ENCODE peak calls at places on chromosomes 1 and 21, in seven cellular contexts. I is T-cell; Z is ACHN; A is stimulated activated CD8-positive, alpha-beta memory T cell treated with anti-CD3 and anti-CD28 coated beads, Interleukin-2, amount 100 ng/mL, for 48 hours; E is amygdala; S is upper lobe of right lung; D is effector CD4-positive, alpha-beta T cell. Q is an unnamed sample.
A peak's percentile ranks its signal among the peaks of the same experiment; 100 is the strongest.

GRCh38 chr21:43758132-43758619 is 17.9 kb downstream of the CSTB start:
- DNase-seq in I (no peak), Z (no peak), A (no peak), E (no peak), S (no peak), D (no peak), Q (no peak)

GRCh38 chr1:15835205-15835740 is 12.2 kb upstream of the SPEN start:
- DNase-seq in I (no peak), Z (peak; percentile 45), A (no peak), E (no peak), S (peak; percentile 78), D (peak; percentile 24), Q (no peak)

GRCh38 chr1:167126317-167126716 is 32.4 kb downstream of the STYXL2 start:
- DNase-seq in I (no peak), Z (no peak), A (no peak), E (no peak), S (no peak), D (no peak), Q (no peak)

GRCh38 chr1:36572142-36572715 is 89.5 kb upstream of the CSF3R start:
- DNase-seq in I (no peak), Z (no peak), A (no peak), E (no peak), S (peak; percentile 41), D (no peak), Q (no peak)

GRCh38 chr21:21003701-21004100 is 5.5 kb downstream of the NCAM2 start:
- DNase-seq in I (no peak), Z (peak; percentile 71), A (no peak), E (no peak), S (no peak), D (no peak), Q (no peak)

GRCh38 chr1:203039609-203040517 is 13.6 kb downstream of the PPFIA4 start:
- DNase-seq in I (no peak), Z (peak; percentile 47), A (no peak), E (no peak), S (no peak), D (no peak), Q (no peak)

GRCh38 chr1:62800825-62801306 is 16.9 kb downstream of the ATG4C start:
- DNase-seq in I (no peak), Z (no peak), A (no peak), E (no peak), S (no peak), D (no peak), Q (no peak)

GRCh38 chr1:962381-963350 is 2.3 kb downstream of the KLHL17 start:
- DNase-seq in I (no peak), Z (no peak), A (no peak), E (no peak), S (no peak), D (no peak), Q (no peak)

GRCh38 chr1:1335792-1336248 is 4.7 kb downstream of the TAS1R3 start:
- DNase-seq in I (no peak), Z (no peak), A (no peak), E (no peak), S (no peak), D (no peak), Q (no peak)

GRCh38 chr1:159917533-159917932 is 7.8 kb downstream of the TAGLN2 start:
- DNase-seq in I (no peak), Z (no peak), A (no peak), E (no peak), S (peak; percentile 50), D (no peak), Q (no peak)

GRCh38 chr1:204108312-204109141 is 35.6 kb downstream of the SOX13 start:
- DNase-seq in I (no peak), Z (no peak), A (no peak), E (no peak), S (no peak), D (no peak), Q (no peak)

GRCh38 chr1:167713330-167714081 is 8.3 kb upstream of the MPZL1 start:
- DNase-seq in I (no peak), Z (no peak), A (no peak), E (no peak), S (peak; percentile 71), D (no peak), Q (no peak)

GRCh38 chr1:237383825-237384612 is 342.0 kb downstream of the RYR2 start:
- DNase-seq in I (no peak), Z (no peak), A (no peak), E (no peak), S (no peak), D (no peak), Q (no peak)

GRCh38 chr1:222064388-222065201 is 322.7 kb upstream of the DUSP10 start:
- DNase-seq in I (no peak), Z (peak; percentile 25), A (no peak), E (no peak), S (no peak), D (no peak), Q (no peak)

GRCh38 chr1:177209357-177209756 is 38.6 kb downstream of the BRINP2 start:
- DNase-seq in I (no peak), Z (peak; percentile 98), A (no peak), E (no peak), S (peak; percentile 61), D (no peak), Q (peak; percentile 100)

GRCh38 chr1:53587252-53587992 is 128.2 kb downstream of the DMRTB1 start:
- DNase-seq in I (no peak), Z (no peak), A (no peak), E (no peak), S (no peak), D (no peak), Q (no peak)